ENCODE peak calls at places on chromosome 3, in four cellular contexts. N is IMR-90, M is neuronal stem cell, D is mesendoderm. R is an unnamed sample.

GRCh38 chr3:46578973-46579755 is 13.1 kb upstream of the LRRC2 start:
- DNase-seq in M (no peak), D (peak), N (no peak), R (no peak)

GRCh38 chr3:31369637-31370036 is 163.1 kb upstream of the STT3B start:
- DNase-seq in M (no peak), N (peak), D (no peak), R (no peak)

GRCh38 chr3:57688291-57688690 is 4.6 kb downstream of the DENND6A start:
- DNase-seq in N (no peak), M (no peak), D (no peak), R (no peak)

GRCh38 chr3:174159629-174160028 is 699.5 kb upstream of the NAALADL2 start:
- DNase-seq in D (peak), M (no peak), N (no peak), R (no peak)

GRCh38 chr3:12135029-12135634 is 23.6 kb downstream of the TIMP4 start:
- DNase-seq in N (peak), M (peak), D (peak), R (peak)

GRCh38 chr3:183131186-183131585 is 31.3 kb downstream of the LAMP3 start:
- DNase-seq in M (no peak), N (no peak), D (no peak), R (no peak)

GRCh38 chr3:120710359-120710758 is 28.3 kb upstream of the HGD start:
- DNase-seq in D (no peak), M (no peak), N (no peak), R (no peak)

GRCh38 chr3:55434789-55435188 is 52.3 kb downstream of the WNT5A start:
- DNase-seq in N (peak), D (peak), M (no peak), R (peak)

GRCh38 chr3:65827076-65827475 is 211.6 kb downstream of the MAGI1 start:
- DNase-seq in M (no peak), N (no peak), D (no peak), R (no peak)

GRCh38 chr3:24225027-24225743 is 269.5 kb downstream of the THRB start:
- DNase-seq in M (no peak), N (no peak), D (no peak), R (no peak)

GRCh38 chr3:195204360-195205166 is 66.4 kb downstream of the XXYLT1 start:
- DNase-seq in M (peak), N (no peak), D (no peak), R (peak)

GRCh38 chr3:46710671-46711295 is 6.9 kb downstream of the PRSS50 start:
- DNase-seq in D (no peak), N (no peak), M (no peak), R (no peak)

GRCh38 chr3:15979490-15979889 is 181.7 kb upstream of the ANKRD28 start:
- DNase-seq in N (no peak), D (no peak), M (no peak), R (no peak)

GRCh38 chr3:52663098-52663497 is 22.6 kb downstream of the PBRM1 start:
- DNase-seq in D (no peak), M (no peak), N (no peak), R (no peak)

GRCh38 chr3:134373278-134373941 is 837 bp downstream of the AMOTL2 start:
- DNase-seq in N (peak), M (peak), D (peak), R (peak)

GRCh38 chr3:134373942-134374790 is at the start of gene AMOTL2:
- DNase-seq in N (peak), M (peak), D (peak), R (peak)

GRCh38 chr3:134370611-134371451 is 3.4 kb downstream of the AMOTL2 start:
- DNase-seq in D (no peak), M (no peak), N (no peak), R (no peak)

GRCh38 chr3:134371542-134372324 is 2.5 kb downstream of the AMOTL2 start:
- DNase-seq in N (peak), M (no peak), D (peak), R (no peak)

DNA sequence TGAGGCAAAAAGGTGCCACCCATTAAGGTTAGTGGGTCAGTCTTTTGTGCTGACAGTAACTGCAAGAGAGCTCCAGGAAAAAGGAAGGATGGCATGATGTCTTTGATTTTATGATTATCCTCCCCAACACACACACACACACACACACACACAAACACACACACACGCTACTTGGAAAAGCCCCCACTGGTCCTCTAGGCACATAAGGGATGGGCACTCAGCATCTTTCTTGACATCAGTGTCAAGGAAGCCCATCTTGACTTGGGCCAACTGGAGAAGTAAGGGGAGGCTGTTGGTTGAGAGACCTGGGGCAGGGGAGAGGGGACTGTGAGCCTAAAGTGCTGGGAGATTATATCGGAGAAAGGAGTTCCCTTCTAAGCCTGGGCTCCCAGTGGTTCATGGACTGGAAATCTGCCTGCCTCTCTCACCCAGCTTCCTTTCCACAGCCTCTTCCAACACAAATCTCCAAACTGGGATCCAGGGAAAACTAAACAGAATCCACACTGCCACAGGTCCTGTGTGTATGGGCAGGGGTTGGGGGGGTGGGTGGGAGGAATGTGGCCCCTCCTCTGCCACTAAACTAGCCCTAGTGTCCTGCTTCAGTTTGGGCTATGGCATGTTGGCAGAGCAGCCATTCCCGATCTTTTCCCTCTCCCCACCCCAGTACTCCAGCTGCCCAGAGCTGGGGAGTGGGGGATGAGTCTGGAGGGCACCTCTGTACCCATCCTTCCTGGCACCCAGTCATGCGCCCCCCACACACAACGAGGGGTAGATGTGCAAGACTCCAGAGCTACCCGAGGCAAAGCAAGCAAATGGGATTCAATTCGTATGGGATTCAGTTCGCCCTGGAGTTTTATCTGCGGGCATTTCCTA is 1.6 kb downstream of the AMOTL2 start:
- DNase-seq in M (no peak), D (no peak), N (peak), R (no peak)
- H3K27ac ChIP-seq in M (peak), D (peak), N (peak), R (peak)

DNA sequence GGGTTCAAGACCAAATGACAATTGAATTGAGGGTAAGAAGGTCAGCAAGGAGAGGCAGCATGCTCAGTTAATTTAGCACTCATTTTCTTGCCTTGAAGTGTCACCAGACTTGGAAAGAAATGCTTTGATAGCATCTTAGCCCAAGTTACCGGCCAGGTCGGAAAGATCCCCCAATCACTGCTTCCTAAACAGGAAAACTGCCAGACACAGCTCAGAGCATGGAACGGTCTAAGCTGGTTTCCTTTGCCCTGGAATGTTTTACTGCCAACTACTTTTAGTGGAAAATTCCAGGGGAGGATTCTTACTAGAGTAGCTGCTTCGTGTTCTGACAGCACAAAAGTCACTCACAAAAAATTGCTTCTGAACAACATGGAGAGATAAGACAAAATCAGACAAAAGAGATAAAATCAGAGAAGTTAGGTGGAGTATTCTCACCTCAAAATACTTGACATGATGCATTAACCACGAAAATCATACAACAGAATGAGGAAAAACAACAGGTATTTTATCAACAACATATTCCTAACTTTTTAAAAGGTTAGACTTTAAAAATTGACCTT is 65.5 kb downstream of the CCR4 start:
- DNase-seq in N (no peak), M (no peak), D (no peak), R (peak)
- H3K4me3 ChIP-seq in N (no peak), M (no peak), D (no peak), R (no peak)

GRCh38 chr3:71142440-71143161 is 440.9 kb downstream of the FOXP1 start:
- DNase-seq in M (no peak), N (peak), D (peak), R (no peak)

GRCh38 chr3:71143493-71143892 is 440.0 kb downstream of the FOXP1 start:
- DNase-seq in D (no peak), M (no peak), N (no peak), R (no peak)

GRCh38 chr3:71145954-71146353 is 437.6 kb downstream of the FOXP1 start:
- DNase-seq in D (no peak), N (no peak), M (no peak), R (no peak)

GRCh38 chr3:71146673-71147072 is 436.9 kb downstream of the FOXP1 start:
- DNase-seq in D (no peak), M (no peak), N (no peak), R (no peak)

GRCh38 chr3:71144525-71145253 is 438.8 kb downstream of the FOXP1 start:
- DNase-seq in D (no peak), M (no peak), N (peak), R (no peak)
- H3K18ac ChIP-seq in D (no peak), M (peak), N (no peak), R (no peak)

GRCh38 chr3:20047940-20048339 is 7.7 kb downstream of the KAT2B start:
- DNase-seq in N (no peak), D (no peak), M (no peak), R (no peak)
- H3K27ac ChIP-seq in N (no peak), D (no peak), M (no peak), R (no peak)

GRCh38 chr3:126259411-126260391 is 79.3 kb upstream of the ALDH1L1 start:
- DNase-seq in N (peak), D (peak), M (no peak), R (peak)
- H3K4me3 ChIP-seq in N (no peak), D (no peak), M (no peak), R (no peak)

DNA sequence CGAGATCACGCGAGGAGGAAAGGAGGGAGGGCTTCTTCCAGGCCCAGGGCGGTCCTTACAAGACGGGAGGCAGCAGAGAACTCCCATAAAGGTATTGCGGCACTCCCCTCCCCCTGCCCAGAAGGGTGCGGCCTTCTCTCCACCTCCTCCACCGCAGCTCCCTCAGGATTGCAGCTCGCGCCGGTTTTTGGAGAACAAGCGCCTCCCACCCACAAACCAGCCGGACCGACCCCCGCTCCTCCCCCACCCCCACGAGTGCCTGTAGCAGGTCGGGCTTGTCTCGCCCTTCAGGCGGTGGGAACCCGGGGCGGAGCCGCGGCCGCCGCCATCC is 1.1 kb upstream of the SETD5 start:
- DNase-seq in N (peak), D (peak), M (no peak), R (peak)
- H3K18ac ChIP-seq in N (peak), D (peak), M (peak), R (peak)